ENCODE peak calls at places on chromosomes 5 and 9, in nine cellular contexts. One of them, this sample, is unnamed.

GRCh38 chr9:89869774-89870173 is 265.0 kb downstream of the GADD45G start:
- DNase-seq in stimulated activated naive CD8-positive, alpha-beta T cell treated with anti-CD3 and anti-CD28 coated beads, Interleukin-15, Interleukin-2, amounts not matched to agents 100 U/mL and 50 U/mL, for 24 hours: no peak
- DNase-seq in NCI-H2081: no peak
- DNase-seq in left colon: no peak
- DNase-seq in naive thymus-derived CD8-positive, alpha-beta T cell: no peak
- DNase-seq in activated T-cell treated with anti-CD3 and anti-CD28 coated beads, Interleukin-2, amount 50 U/mL, for 72 hours: no peak
- DNase-seq in NCI-H1417 treated with DMSO at 0.1 percent for 48 hours: no peak
- DNase-seq in GM12892: no peak
- DNase-seq in heart right ventricle: no peak
- DNase-seq in this sample: no peak

GRCh38 chr9:113488490-113488889 is 25.0 kb downstream of the RGS3 start:
- DNase-seq in stimulated activated naive CD8-positive, alpha-beta T cell treated with anti-CD3 and anti-CD28 coated beads, Interleukin-15, Interleukin-2, amounts not matched to agents 100 U/mL and 50 U/mL, for 24 hours: no peak
- DNase-seq in NCI-H2081: no peak
- DNase-seq in left colon: peak; percentile 23
- DNase-seq in naive thymus-derived CD8-positive, alpha-beta T cell: no peak
- DNase-seq in activated T-cell treated with anti-CD3 and anti-CD28 coated beads, Interleukin-2, amount 50 U/mL, for 72 hours: no peak
- DNase-seq in NCI-H1417 treated with DMSO at 0.1 percent for 48 hours: no peak
- DNase-seq in GM12892: no peak
- DNase-seq in heart right ventricle: peak; percentile 33
- DNase-seq in this sample: no peak

GRCh38 chr9:88236531-88237453 is 98.5 kb upstream of the SPATA31C2 start:
- DNase-seq in stimulated activated naive CD8-positive, alpha-beta T cell treated with anti-CD3 and anti-CD28 coated beads, Interleukin-15, Interleukin-2, amounts not matched to agents 100 U/mL and 50 U/mL, for 24 hours: no peak
- DNase-seq in NCI-H2081: no peak
- DNase-seq in left colon: peak; percentile 32
- DNase-seq in naive thymus-derived CD8-positive, alpha-beta T cell: no peak
- DNase-seq in activated T-cell treated with anti-CD3 and anti-CD28 coated beads, Interleukin-2, amount 50 U/mL, for 72 hours: no peak
- DNase-seq in NCI-H1417 treated with DMSO at 0.1 percent for 48 hours: no peak
- DNase-seq in GM12892: no peak
- DNase-seq in heart right ventricle: peak; percentile 56
- DNase-seq in this sample: no peak

GRCh38 chr5:21391506-21391905 is 1403.5 kb upstream of the CDH18 start:
- DNase-seq in stimulated activated naive CD8-positive, alpha-beta T cell treated with anti-CD3 and anti-CD28 coated beads, Interleukin-15, Interleukin-2, amounts not matched to agents 100 U/mL and 50 U/mL, for 24 hours: no peak
- DNase-seq in NCI-H2081: no peak
- DNase-seq in left colon: no peak
- DNase-seq in naive thymus-derived CD8-positive, alpha-beta T cell: no peak
- DNase-seq in activated T-cell treated with anti-CD3 and anti-CD28 coated beads, Interleukin-2, amount 50 U/mL, for 72 hours: no peak
- DNase-seq in NCI-H1417 treated with DMSO at 0.1 percent for 48 hours: no peak
- DNase-seq in GM12892: no peak
- DNase-seq in heart right ventricle: no peak
- DNase-seq in this sample: no peak

GRCh38 chr9:114433086-114433485 is 45.3 kb upstream of the AKNA start:
- DNase-seq in stimulated activated naive CD8-positive, alpha-beta T cell treated with anti-CD3 and anti-CD28 coated beads, Interleukin-15, Interleukin-2, amounts not matched to agents 100 U/mL and 50 U/mL, for 24 hours: no peak
- DNase-seq in NCI-H2081: no peak
- DNase-seq in left colon: no peak
- DNase-seq in naive thymus-derived CD8-positive, alpha-beta T cell: no peak
- DNase-seq in activated T-cell treated with anti-CD3 and anti-CD28 coated beads, Interleukin-2, amount 50 U/mL, for 72 hours: no peak
- DNase-seq in NCI-H1417 treated with DMSO at 0.1 percent for 48 hours: no peak
- DNase-seq in GM12892: no peak
- DNase-seq in heart right ventricle: no peak
- DNase-seq in this sample: no peak

GRCh38 chr5:172707285-172708182 is 63.5 kb downstream of the DUSP1 start:
- DNase-seq in stimulated activated naive CD8-positive, alpha-beta T cell treated with anti-CD3 and anti-CD28 coated beads, Interleukin-15, Interleukin-2, amounts not matched to agents 100 U/mL and 50 U/mL, for 24 hours: no peak
- DNase-seq in NCI-H2081: peak; percentile 8
- DNase-seq in left colon: no peak
- DNase-seq in naive thymus-derived CD8-positive, alpha-beta T cell: no peak
- DNase-seq in activated T-cell treated with anti-CD3 and anti-CD28 coated beads, Interleukin-2, amount 50 U/mL, for 72 hours: peak; percentile 23
- DNase-seq in NCI-H1417 treated with DMSO at 0.1 percent for 48 hours: no peak
- DNase-seq in GM12892: no peak
- DNase-seq in heart right ventricle: no peak
- DNase-seq in this sample: no peak

GRCh38 chr5:32115985-32116384 is 58.1 kb downstream of the GOLPH3 start:
- DNase-seq in stimulated activated naive CD8-positive, alpha-beta T cell treated with anti-CD3 and anti-CD28 coated beads, Interleukin-15, Interleukin-2, amounts not matched to agents 100 U/mL and 50 U/mL, for 24 hours: no peak
- DNase-seq in NCI-H2081: peak; percentile 17
- DNase-seq in left colon: no peak
- DNase-seq in naive thymus-derived CD8-positive, alpha-beta T cell: no peak
- DNase-seq in activated T-cell treated with anti-CD3 and anti-CD28 coated beads, Interleukin-2, amount 50 U/mL, for 72 hours: no peak
- DNase-seq in NCI-H1417 treated with DMSO at 0.1 percent for 48 hours: no peak
- DNase-seq in GM12892: no peak
- DNase-seq in heart right ventricle: no peak
- DNase-seq in this sample: no peak

GRCh38 chr5:143968071-143968878 is 156.3 kb downstream of the HMHB1 start:
- DNase-seq in stimulated activated naive CD8-positive, alpha-beta T cell treated with anti-CD3 and anti-CD28 coated beads, Interleukin-15, Interleukin-2, amounts not matched to agents 100 U/mL and 50 U/mL, for 24 hours: no peak
- DNase-seq in NCI-H2081: peak; percentile 52
- DNase-seq in left colon: no peak
- DNase-seq in naive thymus-derived CD8-positive, alpha-beta T cell: no peak
- DNase-seq in activated T-cell treated with anti-CD3 and anti-CD28 coated beads, Interleukin-2, amount 50 U/mL, for 72 hours: peak; percentile 1
- DNase-seq in NCI-H1417 treated with DMSO at 0.1 percent for 48 hours: peak; percentile 1
- DNase-seq in GM12892: no peak
- DNase-seq in heart right ventricle: no peak
- DNase-seq in this sample: no peak

GRCh38 chr5:35987776-35988175 is 3.4 kb downstream of the UGT3A1 start:
- DNase-seq in stimulated activated naive CD8-positive, alpha-beta T cell treated with anti-CD3 and anti-CD28 coated beads, Interleukin-15, Interleukin-2, amounts not matched to agents 100 U/mL and 50 U/mL, for 24 hours: no peak
- DNase-seq in NCI-H2081: no peak
- DNase-seq in left colon: no peak
- DNase-seq in naive thymus-derived CD8-positive, alpha-beta T cell: no peak
- DNase-seq in activated T-cell treated with anti-CD3 and anti-CD28 coated beads, Interleukin-2, amount 50 U/mL, for 72 hours: no peak
- DNase-seq in NCI-H1417 treated with DMSO at 0.1 percent for 48 hours: no peak
- DNase-seq in GM12892: no peak
- DNase-seq in heart right ventricle: no peak
- DNase-seq in this sample: no peak

GRCh38 chr5:132687995-132688394 is 14.2 kb downstream of the IL4 start:
- DNase-seq in stimulated activated naive CD8-positive, alpha-beta T cell treated with anti-CD3 and anti-CD28 coated beads, Interleukin-15, Interleukin-2, amounts not matched to agents 100 U/mL and 50 U/mL, for 24 hours: peak; percentile 36
- DNase-seq in NCI-H2081: no peak
- DNase-seq in left colon: no peak
- DNase-seq in naive thymus-derived CD8-positive, alpha-beta T cell: peak; percentile 67
- DNase-seq in activated T-cell treated with anti-CD3 and anti-CD28 coated beads, Interleukin-2, amount 50 U/mL, for 72 hours: peak; percentile 71
- DNase-seq in NCI-H1417 treated with DMSO at 0.1 percent for 48 hours: no peak
- DNase-seq in GM12892: no peak
- DNase-seq in heart right ventricle: no peak
- DNase-seq in this sample: peak; percentile 23

GRCh38 chr5:168637281-168637680 is 58.1 kb upstream of the PANK3 start:
- DNase-seq in stimulated activated naive CD8-positive, alpha-beta T cell treated with anti-CD3 and anti-CD28 coated beads, Interleukin-15, Interleukin-2, amounts not matched to agents 100 U/mL and 50 U/mL, for 24 hours: no peak
- DNase-seq in NCI-H2081: no peak
- DNase-seq in left colon: no peak
- DNase-seq in naive thymus-derived CD8-positive, alpha-beta T cell: no peak
- DNase-seq in activated T-cell treated with anti-CD3 and anti-CD28 coated beads, Interleukin-2, amount 50 U/mL, for 72 hours: no peak
- DNase-seq in NCI-H1417 treated with DMSO at 0.1 percent for 48 hours: no peak
- DNase-seq in GM12892: no peak
- DNase-seq in heart right ventricle: no peak
- DNase-seq in this sample: no peak

GRCh38 chr9:98500337-98500919 is 208.3 kb downstream of the GABBR2 start:
- DNase-seq in stimulated activated naive CD8-positive, alpha-beta T cell treated with anti-CD3 and anti-CD28 coated beads, Interleukin-15, Interleukin-2, amounts not matched to agents 100 U/mL and 50 U/mL, for 24 hours: no peak
- DNase-seq in NCI-H2081: no peak
- DNase-seq in left colon: no peak
- DNase-seq in naive thymus-derived CD8-positive, alpha-beta T cell: no peak
- DNase-seq in activated T-cell treated with anti-CD3 and anti-CD28 coated beads, Interleukin-2, amount 50 U/mL, for 72 hours: no peak
- DNase-seq in NCI-H1417 treated with DMSO at 0.1 percent for 48 hours: no peak
- DNase-seq in GM12892: no peak
- DNase-seq in heart right ventricle: no peak
- DNase-seq in this sample: no peak

GRCh38 chr9:76658510-76659231 is 105.6 kb upstream of the PCA3 start:
- DNase-seq in stimulated activated naive CD8-positive, alpha-beta T cell treated with anti-CD3 and anti-CD28 coated beads, Interleukin-15, Interleukin-2, amounts not matched to agents 100 U/mL and 50 U/mL, for 24 hours: no peak
- DNase-seq in NCI-H2081: peak; percentile 61
- DNase-seq in left colon: no peak
- DNase-seq in naive thymus-derived CD8-positive, alpha-beta T cell: no peak
- DNase-seq in activated T-cell treated with anti-CD3 and anti-CD28 coated beads, Interleukin-2, amount 50 U/mL, for 72 hours: no peak
- DNase-seq in NCI-H1417 treated with DMSO at 0.1 percent for 48 hours: peak; percentile 20
- DNase-seq in GM12892: no peak
- DNase-seq in heart right ventricle: no peak
- DNase-seq in this sample: no peak

GRCh38 chr5:160318409-160318808 is 6.0 kb upstream of the CCNJL start:
- DNase-seq in stimulated activated naive CD8-positive, alpha-beta T cell treated with anti-CD3 and anti-CD28 coated beads, Interleukin-15, Interleukin-2, amounts not matched to agents 100 U/mL and 50 U/mL, for 24 hours: no peak
- DNase-seq in NCI-H2081: no peak
- DNase-seq in left colon: no peak
- DNase-seq in naive thymus-derived CD8-positive, alpha-beta T cell: no peak
- DNase-seq in activated T-cell treated with anti-CD3 and anti-CD28 coated beads, Interleukin-2, amount 50 U/mL, for 72 hours: no peak
- DNase-seq in NCI-H1417 treated with DMSO at 0.1 percent for 48 hours: no peak
- DNase-seq in GM12892: no peak
- DNase-seq in heart right ventricle: no peak
- DNase-seq in this sample: no peak

GRCh38 chr5:104611419-104611818 is 1048.8 kb upstream of the NUDT12 start:
- DNase-seq in stimulated activated naive CD8-positive, alpha-beta T cell treated with anti-CD3 and anti-CD28 coated beads, Interleukin-15, Interleukin-2, amounts not matched to agents 100 U/mL and 50 U/mL, for 24 hours: no peak
- DNase-seq in NCI-H2081: peak; percentile 81
- DNase-seq in left colon: no peak
- DNase-seq in naive thymus-derived CD8-positive, alpha-beta T cell: no peak
- DNase-seq in activated T-cell treated with anti-CD3 and anti-CD28 coated beads, Interleukin-2, amount 50 U/mL, for 72 hours: no peak
- DNase-seq in NCI-H1417 treated with DMSO at 0.1 percent for 48 hours: no peak
- DNase-seq in GM12892: no peak
- DNase-seq in heart right ventricle: no peak
- DNase-seq in this sample: no peak

GRCh38 chr5:38433160-38433861 is 123.1 kb downstream of the LIFR start:
- DNase-seq in stimulated activated naive CD8-positive, alpha-beta T cell treated with anti-CD3 and anti-CD28 coated beads, Interleukin-15, Interleukin-2, amounts not matched to agents 100 U/mL and 50 U/mL, for 24 hours: no peak
- DNase-seq in NCI-H2081: no peak
- DNase-seq in left colon: no peak
- DNase-seq in naive thymus-derived CD8-positive, alpha-beta T cell: no peak
- DNase-seq in activated T-cell treated with anti-CD3 and anti-CD28 coated beads, Interleukin-2, amount 50 U/mL, for 72 hours: no peak
- DNase-seq in NCI-H1417 treated with DMSO at 0.1 percent for 48 hours: no peak
- DNase-seq in GM12892: no peak
- DNase-seq in heart right ventricle: peak; percentile 59
- DNase-seq in this sample: no peak

GRCh38 chr9:112124156-112124555 is 50.9 kb downstream of the SUSD1 start:
- DNase-seq in stimulated activated naive CD8-positive, alpha-beta T cell treated with anti-CD3 and anti-CD28 coated beads, Interleukin-15, Interleukin-2, amounts not matched to agents 100 U/mL and 50 U/mL, for 24 hours: no peak
- DNase-seq in NCI-H2081: no peak
- DNase-seq in left colon: no peak
- DNase-seq in naive thymus-derived CD8-positive, alpha-beta T cell: no peak
- DNase-seq in activated T-cell treated with anti-CD3 and anti-CD28 coated beads, Interleukin-2, amount 50 U/mL, for 72 hours: no peak
- DNase-seq in NCI-H1417 treated with DMSO at 0.1 percent for 48 hours: no peak
- DNase-seq in GM12892: no peak
- DNase-seq in heart right ventricle: no peak
- DNase-seq in this sample: no peak

GRCh38 chr9:90943341-90943740 is 141.7 kb downstream of the SYK start:
- DNase-seq in stimulated activated naive CD8-positive, alpha-beta T cell treated with anti-CD3 and anti-CD28 coated beads, Interleukin-15, Interleukin-2, amounts not matched to agents 100 U/mL and 50 U/mL, for 24 hours: no peak
- DNase-seq in NCI-H2081: no peak
- DNase-seq in left colon: no peak
- DNase-seq in naive thymus-derived CD8-positive, alpha-beta T cell: no peak
- DNase-seq in activated T-cell treated with anti-CD3 and anti-CD28 coated beads, Interleukin-2, amount 50 U/mL, for 72 hours: no peak
- DNase-seq in NCI-H1417 treated with DMSO at 0.1 percent for 48 hours: no peak
- DNase-seq in GM12892: no peak
- DNase-seq in heart right ventricle: no peak
- DNase-seq in this sample: no peak

GRCh38 chr5:1471997-1472963 is 27.0 kb upstream of the SLC6A3 start:
- DNase-seq in stimulated activated naive CD8-positive, alpha-beta T cell treated with anti-CD3 and anti-CD28 coated beads, Interleukin-15, Interleukin-2, amounts not matched to agents 100 U/mL and 50 U/mL, for 24 hours: no peak
- DNase-seq in NCI-H2081: no peak
- DNase-seq in left colon: peak; percentile 19
- DNase-seq in naive thymus-derived CD8-positive, alpha-beta T cell: no peak
- DNase-seq in activated T-cell treated with anti-CD3 and anti-CD28 coated beads, Interleukin-2, amount 50 U/mL, for 72 hours: no peak
- DNase-seq in NCI-H1417 treated with DMSO at 0.1 percent for 48 hours: no peak
- DNase-seq in GM12892: no peak
- DNase-seq in heart right ventricle: no peak
- DNase-seq in this sample: no peak